ENCODE peak calls at places on chromosomes 4 and X, in seven cellular contexts. X is upper lobe of left lung, A is A549, C is suprapubic skin, M is fibroblast of lung, K is Panc1, E is cardiac fibroblast. D is an unnamed sample.

GRCh38 chr4:123278755-123279154 is 117.8 kb upstream of the SPRY1 start:
- DNase-seq in M (no peak), E (no peak), X (no peak), C (no peak), A (no peak), K (no peak), D (no peak)

GRCh38 chrX:68299923-68300322 is 133.4 kb downstream of the OPHN1 start:
- DNase-seq in C (no peak), E (no peak), K (no peak), M (no peak), A (no peak), X (no peak), D (no peak)

GRCh38 chr4:66606908-66607307 is 936.6 kb upstream of the EPHA5 start:
- DNase-seq in C (no peak), X (no peak), M (no peak), K (no peak), E (no peak), A (no peak), D (no peak)

GRCh38 chr4:83196936-83197335 is 82.4 kb upstream of the PLAC8 start:
- DNase-seq in C (no peak), A (no peak), M (no peak), E (no peak), X (no peak), K (no peak), D (no peak)

GRCh38 chr4:56129431-56129861 is 180.7 kb downstream of the CEP135 start:
- DNase-seq in A (peak; percentile 48), M (peak; percentile 49), E (peak; percentile 69), C (no peak), K (no peak), X (peak; percentile 64), D (no peak)

GRCh38 chrX:9940397-9940796 is 26.8 kb upstream of the CLDN34 start:
- DNase-seq in C (no peak), A (peak; percentile 6), X (no peak), M (peak; percentile 94), E (peak; percentile 33), K (no peak), D (no peak)

GRCh38 chrX:11100281-11101035 is 10.7 kb upstream of the HCCS start:
- DNase-seq in C (no peak), K (no peak), M (peak; percentile 78), E (peak; percentile 76), X (no peak), A (peak; percentile 73), D (no peak)

GRCh38 chrX:39969099-39969825 is 128.5 kb downstream of the BCOR start:
- DNase-seq in K (no peak), A (no peak), M (no peak), E (no peak), C (no peak), X (peak; percentile 29), D (no peak)

GRCh38 chr4:132934901-132935300 is 214.2 kb upstream of the PCDH10 start:
- DNase-seq in X (no peak), E (no peak), A (no peak), M (no peak), K (no peak), C (no peak), D (no peak)

GRCh38 chr4:38266616-38267015 is 306.4 kb downstream of the PTTG2 start:
- DNase-seq in E (no peak), A (no peak), K (peak; percentile 59), M (peak; percentile 59), C (no peak), X (no peak), D (no peak)

GRCh38 chr4:122772311-122772710 is 39.8 kb downstream of the BBS12 start:
- DNase-seq in M (no peak), E (peak; percentile 21), X (no peak), A (no peak), K (no peak), C (no peak), D (no peak)

GRCh38 chr4:119564106-119564505 is 64.5 kb downstream of the PDE5A start:
- DNase-seq in E (no peak), X (no peak), M (no peak), C (no peak), A (no peak), K (no peak), D (no peak)

GRCh38 chrX:125137521-125137920 is 182.2 kb upstream of the TEX13C start:
- DNase-seq in K (no peak), X (no peak), M (no peak), E (no peak), A (no peak), C (no peak), D (no peak)

GRCh38 chr4:16082424-16083216 is 1.2 kb downstream of the PROM1 start:
- DNase-seq in E (no peak), M (peak; percentile 46), X (no peak), C (peak; percentile 83), A (no peak), K (no peak), D (no peak)

GRCh38 chr4:15765910-15766703 is 12.0 kb upstream of the CD38 start:
- DNase-seq in X (no peak), A (no peak), M (no peak), C (no peak), K (no peak), E (no peak), D (no peak)

GRCh38 chrX:136214551-136214950 is 36.6 kb downstream of the MAP7D3 start:
- DNase-seq in X (no peak), M (peak; percentile 89), A (no peak), K (no peak), E (peak; percentile 89), C (no peak), D (no peak)
- TF ChIP-seq CTCF in X (no peak), M (no peak), A (no peak), K (no peak), E (no peak), C (no peak), D (no peak)

GRCh38 chr4:151529187-151529586 is 120.2 kb downstream of the FHIP1A start:
- DNase-seq in E (no peak), C (no peak), K (no peak), A (no peak), X (no peak), M (no peak), D (no peak)

GRCh38 chr4:151527699-151528098 is 118.7 kb downstream of the FHIP1A start:
- DNase-seq in E (no peak), K (no peak), M (no peak), C (no peak), A (no peak), X (no peak), D (no peak)

GRCh38 chr4:151532001-151532708 is 123.2 kb downstream of the FHIP1A start:
- DNase-seq in K (no peak), C (no peak), A (no peak), E (peak; percentile 8), X (no peak), M (no peak), D (no peak)

GRCh38 chr4:151530230-151530629 is 121.3 kb downstream of the FHIP1A start:
- DNase-seq in K (no peak), M (peak; percentile 55), A (no peak), C (no peak), E (no peak), X (no peak), D (no peak)

DNA sequence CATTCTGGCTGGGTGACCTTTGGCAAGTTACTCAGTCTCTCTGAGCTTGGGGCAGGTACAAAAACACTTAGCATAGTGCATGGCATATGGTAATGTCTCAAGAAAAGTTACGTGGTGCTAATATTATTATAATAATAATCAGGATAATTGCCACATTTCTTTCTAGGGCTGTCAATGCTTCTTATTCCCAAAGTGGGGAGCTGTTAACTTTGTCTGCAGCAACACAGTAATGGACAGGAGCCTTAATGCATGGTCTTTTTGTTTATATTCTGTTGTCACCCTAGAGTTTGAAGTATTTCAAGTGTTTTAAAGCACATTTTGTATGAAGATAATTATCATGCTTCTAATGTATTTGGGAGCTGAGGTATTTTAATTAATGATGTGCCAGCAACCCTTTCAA is 121.8 kb downstream of the FHIP1A start:
- DNase-seq in X (no peak), E (peak; percentile 33), C (no peak), K (no peak), A (peak; percentile 4), M (no peak), D (no peak)
- TF ChIP-seq CTCF in X (no peak), E (peak; percentile 47), C (peak; percentile 27), K (no peak), A (peak; percentile 32), M (peak; percentile 22), D (no peak)

GRCh38 chrX:136271300-136271699 is 20.1 kb upstream of the MAP7D3 start:
- DNase-seq in M (no peak), A (no peak), E (no peak), X (no peak), C (no peak), K (no peak), D (no peak)

GRCh38 chrX:136269921-136270320 is 18.7 kb upstream of the MAP7D3 start:
- DNase-seq in E (no peak), K (no peak), M (no peak), X (no peak), C (no peak), A (no peak), D (no peak)

GRCh38 chrX:136275553-136275952 is 24.4 kb upstream of the MAP7D3 start:
- DNase-seq in A (no peak), E (no peak), X (no peak), M (no peak), C (no peak), K (no peak), D (no peak)

GRCh38 chrX:136273986-136274385 is 22.8 kb upstream of the MAP7D3 start:
- DNase-seq in M (no peak), C (no peak), X (no peak), A (no peak), E (no peak), K (no peak), D (no peak)

DNA sequence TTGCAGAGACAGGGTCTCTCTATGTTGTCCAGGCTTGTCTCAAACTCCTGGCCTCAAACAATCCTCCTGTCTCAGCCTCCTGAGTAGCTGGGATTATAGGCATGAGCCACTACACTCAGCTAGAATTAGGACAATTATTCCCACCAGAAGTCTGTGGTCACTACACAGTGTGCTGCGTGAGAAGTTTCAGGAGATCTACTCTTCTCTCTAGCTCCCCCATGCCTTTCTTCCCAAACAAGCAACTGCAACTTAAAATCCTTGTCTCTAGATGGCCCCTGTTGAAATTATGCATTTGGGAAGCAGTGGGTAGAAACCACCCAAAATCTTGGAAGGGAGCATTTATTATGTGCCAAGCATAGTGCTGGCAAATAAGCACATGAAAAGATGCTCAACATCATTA is 21.1 kb upstream of the MAP7D3 start:
- DNase-seq in C (no peak), E (no peak), M (no peak), A (peak; percentile 11), K (no peak), X (no peak), D (no peak)
- TF ChIP-seq CTCF in C (no peak), E (no peak), M (peak; percentile 16), A (peak; percentile 8), K (peak; percentile 43), X (no peak), D (no peak)

DNA sequence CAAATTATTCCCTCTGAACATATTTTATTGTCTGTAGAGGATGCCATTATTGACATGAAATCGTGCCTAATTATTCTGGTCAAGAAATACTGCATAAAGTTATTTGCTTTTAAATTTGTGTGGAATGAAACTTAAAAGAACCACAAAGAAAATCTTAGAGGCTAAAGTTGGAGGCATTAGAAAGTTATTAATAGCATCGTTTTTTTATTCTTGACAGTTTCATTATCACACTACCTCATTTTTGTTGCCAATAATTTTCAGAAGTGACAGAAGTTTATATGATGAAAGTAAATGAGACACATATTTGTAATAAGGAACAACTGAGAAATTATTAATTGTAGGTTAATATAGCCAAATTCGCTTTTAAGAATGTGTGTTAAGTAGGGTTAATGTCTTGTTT is 54.6 kb upstream of the GRIA2 start:
- DNase-seq in C (no peak), E (no peak), M (no peak), X (no peak), K (no peak), A (no peak), D (no peak)
- TF ChIP-seq CTCF in C (no peak), E (no peak), M (no peak), X (no peak), K (no peak), A (no peak), D (no peak)

GRCh38 chr4:159608434-159608833 is 505.6 kb downstream of the RAPGEF2 start:
- DNase-seq in X (no peak), C (no peak), E (peak; percentile 33), K (no peak), A (no peak), M (peak; percentile 51), D (no peak)
- TF ChIP-seq CTCF in X (no peak), C (no peak), E (no peak), K (no peak), A (no peak), M (no peak), D (no peak)